ENCODE peak calls at places on chromosomes 6 and 20, in seven cellular contexts. T is amygdala; R is kidney tubule cell; P is effector CD8-positive, alpha-beta T cell; C is T1000; S is DMS153; N is progenitor cell of endocrine pancreas. X is an unnamed sample.

GRCh38 chr20:62198931-62199330 is 16.1 kb downstream of the MTG2 start:
- DNase-seq in T (no peak), R (no peak), P (no peak), C (no peak), S (no peak), N (no peak), X (no peak)

GRCh38 chr6:133546098-133546497 is 304.9 kb downstream of the EYA4 start:
- DNase-seq in T (no peak), R (no peak), P (no peak), C (no peak), S (no peak), N (no peak), X (no peak)

GRCh38 chr6:159229526-159229925 is 60.3 kb downstream of the FNDC1 start:
- DNase-seq in T (no peak), R (no peak), P (no peak), C (no peak), S (no peak), N (no peak), X (no peak)

GRCh38 chr6:33683051-33683571 is 28.4 kb downstream of the UQCC2 start:
- DNase-seq in T (peak), R (no peak), P (no peak), C (no peak), S (no peak), N (no peak), X (no peak)

GRCh38 chr6:169501128-169501527 is 200.7 kb downstream of the WDR27 start:
- DNase-seq in T (no peak), R (no peak), P (no peak), C (no peak), S (no peak), N (no peak), X (no peak)

GRCh38 chr6:144008501-144009245 is 614 bp upstream of the PLAGL1 start:
- DNase-seq in T (no peak), R (peak), P (no peak), C (no peak), S (no peak), N (no peak), X (no peak)

GRCh38 chr6:89941031-89941775 is 46.9 kb downstream of the GJA10 start:
- DNase-seq in T (peak), R (no peak), P (no peak), C (no peak), S (peak), N (peak), X (peak)

GRCh38 chr20:37095108-37095608 is 639 bp downstream of the RBL1 start:
- DNase-seq in T (no peak), R (peak), P (peak), C (peak), S (no peak), N (no peak), X (no peak)

GRCh38 chr6:170292778-170293164 is 1.9 kb upstream of the DLL1 start:
- DNase-seq in T (no peak), R (no peak), P (no peak), C (no peak), S (no peak), N (no peak), X (peak)

GRCh38 chr20:11719153-11719552 is 198.5 kb upstream of the BTBD3 start:
- DNase-seq in T (no peak), R (no peak), P (no peak), C (no peak), S (no peak), N (no peak), X (no peak)

GRCh38 chr6:2855061-2855519 is 13.4 kb upstream of the SERPINB1 start:
- DNase-seq in T (no peak), R (no peak), P (no peak), C (no peak), S (no peak), N (no peak), X (no peak)

X was measured in NCI-H748 treated with DMSO at 0.1 percent for 48 hours.